ENCODE peak calls at places on chromosome 16, in five cellular contexts. One of them, this sample, is unnamed.

GRCh38 chr16:88298166-88298881 is 84.4 kb upstream of the ZNF469 start:
- DNase-seq in K562: no peak
- DNase-seq in H1: no peak
- DNase-seq in GM12878: no peak
- DNase-seq in HepG2: no peak
- DNase-seq in this sample: no peak

GRCh38 chr16:74680681-74681080 is 14.0 kb upstream of the RFWD3 start:
- DNase-seq in K562: no peak
- DNase-seq in H1: no peak
- DNase-seq in GM12878: no peak
- DNase-seq in HepG2: no peak
- DNase-seq in this sample: no peak

GRCh38 chr16:89641719-89642187 is 15.8 kb downstream of the CHMP1A start:
- DNase-seq in K562: no peak
- DNase-seq in H1: no peak
- DNase-seq in GM12878: no peak
- DNase-seq in HepG2: no peak
- DNase-seq in this sample: peak

GRCh38 chr16:10577305-10578202 is 2.8 kb downstream of the EMP2 start:
- DNase-seq in K562: no peak
- DNase-seq in H1: no peak
- DNase-seq in GM12878: no peak
- DNase-seq in HepG2: no peak
- DNase-seq in this sample: peak

GRCh38 chr16:21946889-21947635 is 6.1 kb upstream of the UQCRC2 start:
- DNase-seq in K562: no peak
- DNase-seq in H1: no peak
- DNase-seq in GM12878: no peak
- DNase-seq in HepG2: no peak
- DNase-seq in this sample: no peak

GRCh38 chr16:4058386-4058785 is 57.9 kb downstream of the ADCY9 start:
- DNase-seq in K562: no peak
- DNase-seq in H1: no peak
- DNase-seq in GM12878: no peak
- DNase-seq in HepG2: no peak
- DNase-seq in this sample: no peak

GRCh38 chr16:680967-681745 is 946 bp downstream of the STUB1 start:
- DNase-seq in K562: no peak
- DNase-seq in H1: no peak
- DNase-seq in GM12878: no peak
- DNase-seq in HepG2: peak
- DNase-seq in this sample: peak

GRCh38 chr16:89397331-89397861 is 93.0 kb downstream of the ANKRD11 start:
- DNase-seq in K562: no peak
- DNase-seq in H1: no peak
- DNase-seq in GM12878: no peak
- DNase-seq in HepG2: no peak
- DNase-seq in this sample: no peak

GRCh38 chr16:24041834-24042631 is 206.2 kb downstream of the PRKCB start:
- DNase-seq in K562: peak
- DNase-seq in H1: peak
- DNase-seq in GM12878: peak
- DNase-seq in HepG2: peak
- DNase-seq in this sample: peak

GRCh38 chr16:53183442-53183841 is 128.7 kb downstream of the CHD9 start:
- DNase-seq in K562: no peak
- DNase-seq in H1: no peak
- DNase-seq in GM12878: no peak
- DNase-seq in HepG2: peak
- DNase-seq in this sample: no peak

DNA sequence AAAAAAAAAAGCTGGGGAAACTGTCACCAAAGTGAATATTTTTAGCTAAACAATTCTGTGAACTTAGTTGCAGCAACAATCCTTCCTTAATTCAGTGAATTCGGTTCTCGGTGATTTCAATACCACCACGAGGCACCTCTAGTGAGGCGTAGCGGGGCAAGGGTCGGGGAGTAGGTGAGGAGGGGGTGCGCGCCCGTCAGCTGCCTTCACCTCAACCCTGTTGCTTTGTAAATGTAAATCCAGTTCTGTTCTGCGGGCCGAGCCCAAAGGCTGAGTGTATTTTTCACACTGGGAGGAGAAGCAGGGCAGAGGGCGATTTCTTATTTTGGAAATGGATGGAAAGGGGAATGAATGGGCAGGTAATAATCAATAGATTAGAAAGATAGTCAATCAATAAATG is 17.4 kb downstream of the SALL1 start:
- DNase-seq in K562: no peak
- DNase-seq in H1: no peak
- DNase-seq in GM12878: no peak
- DNase-seq in HepG2: no peak
- DNase-seq in this sample: peak
- H3K4me3 ChIP-seq in K562: no peak
- H3K4me3 ChIP-seq in H1: peak
- H3K4me3 ChIP-seq in GM12878: no peak
- H3K4me3 ChIP-seq in HepG2: no peak
- H3K4me3 ChIP-seq in this sample: peak

GRCh38 chr16:3022208-3022696 is 1.5 kb downstream of the HCFC1R1 start:
- DNase-seq in K562: peak
- DNase-seq in H1: no peak
- DNase-seq in GM12878: no peak
- DNase-seq in HepG2: peak
- DNase-seq in this sample: peak

GRCh38 chr16:3019594-3020246 is 448 bp upstream of the TNFRSF12A start:
- DNase-seq in K562: no peak
- DNase-seq in H1: no peak
- DNase-seq in GM12878: no peak
- DNase-seq in HepG2: no peak
- DNase-seq in this sample: no peak

GRCh38 chr16:3021449-3022207 is 1.5 kb downstream of the TNFRSF12A start:
- DNase-seq in K562: peak
- DNase-seq in H1: peak
- DNase-seq in GM12878: no peak
- DNase-seq in HepG2: peak
- DNase-seq in this sample: peak

GRCh38 chr16:3020604-3021448 is 658 bp downstream of the TNFRSF12A start:
- DNase-seq in K562: peak
- DNase-seq in H1: peak
- DNase-seq in GM12878: no peak
- DNase-seq in HepG2: peak
- DNase-seq in this sample: peak

DNA sequence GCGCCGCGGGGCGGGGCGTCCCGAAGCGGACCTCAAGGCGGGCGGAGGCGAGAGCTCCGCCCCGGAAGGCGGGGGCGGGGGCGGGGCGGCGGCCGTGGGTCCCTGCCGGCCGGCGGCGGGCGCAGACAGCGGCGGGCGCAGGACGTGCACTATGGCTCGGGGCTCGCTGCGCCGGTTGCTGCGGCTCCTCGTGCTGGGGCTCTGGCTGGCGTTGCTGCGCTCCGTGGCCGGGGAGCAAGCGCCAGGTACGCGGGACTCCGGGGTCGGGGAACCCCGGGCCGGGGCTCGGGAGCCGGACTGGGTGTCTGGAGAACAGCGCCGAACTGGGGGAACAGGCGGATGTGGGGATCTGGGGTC is at the start of gene TNFRSF12A:
- DNase-seq in K562: peak
- DNase-seq in H1: no peak
- DNase-seq in GM12878: no peak
- DNase-seq in HepG2: peak
- DNase-seq in this sample: peak
- TF ChIP-seq CTCF in K562: no peak
- TF ChIP-seq CTCF in H1: peak
- TF ChIP-seq CTCF in GM12878: peak
- TF ChIP-seq CTCF in HepG2: no peak
- TF ChIP-seq CTCF in this sample: no peak

GRCh38 chr16:66328282-66328681 is 38.2 kb upstream of the CDH5 start:
- DNase-seq in K562: no peak
- DNase-seq in H1: no peak
- DNase-seq in GM12878: no peak
- DNase-seq in HepG2: no peak
- DNase-seq in this sample: no peak

GRCh38 chr16:66322174-66322573 is 44.3 kb upstream of the CDH5 start:
- DNase-seq in K562: no peak
- DNase-seq in H1: no peak
- DNase-seq in GM12878: no peak
- DNase-seq in HepG2: no peak
- DNase-seq in this sample: no peak

GRCh38 chr16:66324785-66325184 is 41.7 kb upstream of the CDH5 start:
- DNase-seq in K562: peak
- DNase-seq in H1: peak
- DNase-seq in GM12878: no peak
- DNase-seq in HepG2: peak
- DNase-seq in this sample: peak

GRCh38 chr16:66325977-66326376 is 40.5 kb upstream of the CDH5 start:
- DNase-seq in K562: no peak
- DNase-seq in H1: no peak
- DNase-seq in GM12878: no peak
- DNase-seq in HepG2: no peak
- DNase-seq in this sample: no peak

GRCh38 chr16:66326995-66327513 is 39.4 kb upstream of the CDH5 start:
- DNase-seq in K562: peak
- DNase-seq in H1: no peak
- DNase-seq in GM12878: no peak
- DNase-seq in HepG2: peak
- DNase-seq in this sample: no peak
- TF ChIP-seq CREB1 in K562: no peak
- TF ChIP-seq CREB1 in H1: no peak
- TF ChIP-seq CREB1 in GM12878: no peak
- TF ChIP-seq CREB1 in HepG2: no peak
- TF ChIP-seq CREB1 in this sample: no peak

DNA sequence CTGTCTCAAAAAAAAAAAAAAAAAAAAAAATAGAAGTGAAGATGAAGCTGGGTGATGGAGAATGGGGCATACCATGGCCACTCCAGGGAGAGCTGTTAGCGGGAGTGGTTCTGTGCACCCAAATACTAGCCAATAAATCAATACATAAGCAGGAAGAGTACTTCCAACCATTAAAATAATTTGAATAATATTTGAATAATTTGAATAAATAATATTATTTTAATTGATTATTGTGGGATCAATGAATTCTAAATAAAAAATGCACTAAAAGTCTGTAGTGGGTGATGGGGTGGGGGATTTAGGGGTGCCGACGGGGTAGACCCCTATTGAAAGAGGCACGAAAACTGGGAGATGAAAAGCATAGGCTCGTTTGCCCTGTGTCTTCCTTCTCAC is 41.4 kb upstream of the CMIP start:
- DNase-seq in K562: no peak
- DNase-seq in H1: no peak
- DNase-seq in GM12878: no peak
- DNase-seq in HepG2: no peak
- DNase-seq in this sample: no peak
- H3K4me3 ChIP-seq in K562: no peak
- H3K4me3 ChIP-seq in H1: no peak
- H3K4me3 ChIP-seq in GM12878: no peak
- H3K4me3 ChIP-seq in HepG2: peak
- H3K4me3 ChIP-seq in this sample: no peak

GRCh38 chr16:83116274-83116892 is 489.6 kb downstream of the CDH13 start:
- DNase-seq in K562: no peak
- DNase-seq in H1: no peak
- DNase-seq in GM12878: no peak
- DNase-seq in HepG2: no peak
- DNase-seq in this sample: peak

GRCh38 chr16:83115491-83116232 is 488.9 kb downstream of the CDH13 start:
- DNase-seq in K562: no peak
- DNase-seq in H1: no peak
- DNase-seq in GM12878: no peak
- DNase-seq in HepG2: no peak
- DNase-seq in this sample: no peak

GRCh38 chr16:83110221-83110768 is 483.5 kb downstream of the CDH13 start:
- DNase-seq in K562: no peak
- DNase-seq in H1: no peak
- DNase-seq in GM12878: no peak
- DNase-seq in HepG2: no peak
- DNase-seq in this sample: no peak

GRCh38 chr16:83113811-83114210 is 487.0 kb downstream of the CDH13 start:
- DNase-seq in K562: no peak
- DNase-seq in H1: no peak
- DNase-seq in GM12878: no peak
- DNase-seq in HepG2: no peak
- DNase-seq in this sample: no peak

GRCh38 chr16:83113317-83113716 is 486.5 kb downstream of the CDH13 start:
- DNase-seq in K562: no peak
- DNase-seq in H1: no peak
- DNase-seq in GM12878: no peak
- DNase-seq in HepG2: peak
- DNase-seq in this sample: peak
- TF ChIP-seq CTCF in K562: peak
- TF ChIP-seq CTCF in H1: peak
- TF ChIP-seq CTCF in GM12878: peak
- TF ChIP-seq CTCF in HepG2: peak
- TF ChIP-seq CTCF in this sample: peak

GRCh38 chr16:19231881-19232280 is 53.6 kb upstream of the CLEC19A start:
- DNase-seq in K562: no peak
- DNase-seq in H1: no peak
- DNase-seq in GM12878: no peak
- DNase-seq in HepG2: no peak
- DNase-seq in this sample: no peak
- TF ChIP-seq CREB1 in K562: no peak
- TF ChIP-seq CREB1 in H1: no peak
- TF ChIP-seq CREB1 in GM12878: no peak
- TF ChIP-seq CREB1 in HepG2: peak
- TF ChIP-seq CREB1 in this sample: no peak

GRCh38 chr16:86990451-86990850 is 326.7 kb downstream of the C16orf95 start:
- DNase-seq in K562: no peak
- DNase-seq in H1: no peak
- DNase-seq in GM12878: no peak
- DNase-seq in HepG2: no peak
- DNase-seq in this sample: no peak
- H3K4me3 ChIP-seq in K562: no peak
- H3K4me3 ChIP-seq in H1: no peak
- H3K4me3 ChIP-seq in GM12878: no peak
- H3K4me3 ChIP-seq in HepG2: no peak
- H3K4me3 ChIP-seq in this sample: no peak

This sample was measured in GM23338.